ENCODE peak calls at places on chromosomes 5 and 9, in six cellular contexts. A, C, G, D, I and B are unnamed samples.

GRCh38 chr5:33964132-33964531 is 20.4 kb downstream of the SLC45A2 start:
- DNase-seq in A (no peak), C (no peak), G (no peak), D (no peak), I (no peak), B (no peak)

GRCh38 chr5:153623906-153624765 is 133.7 kb downstream of the GRIA1 start:
- DNase-seq in A (no peak), C (no peak), G (no peak), D (no peak), I (no peak), B (no peak)

GRCh38 chr5:91129748-91130147 is 253.4 kb downstream of the ARRDC3 start:
- DNase-seq in A (no peak), C (no peak), G (no peak), D (no peak), I (no peak), B (no peak)

GRCh38 chr9:34686231-34686630 is 4.8 kb downstream of the CCL19 start:
- DNase-seq in A (no peak), C (no peak), G (no peak), D (peak), I (no peak), B (no peak)

GRCh38 chr5:86885011-86885410 is 267.3 kb downstream of the COX7C start:
- DNase-seq in A (no peak), C (no peak), G (no peak), D (no peak), I (no peak), B (no peak)

GRCh38 chr9:68991457-68991856 is 22.5 kb downstream of the PRKACG start:
- DNase-seq in A (no peak), C (no peak), G (no peak), D (no peak), I (no peak), B (no peak)

GRCh38 chr5:43019615-43020293 is 20.4 kb downstream of the ANXA2R start:
- DNase-seq in A (peak), C (peak), G (no peak), D (no peak), I (peak), B (no peak)

GRCh38 chr9:80560976-80561375 is 989.2 kb downstream of the TLE4 start:
- DNase-seq in A (no peak), C (no peak), G (no peak), D (no peak), I (no peak), B (no peak)

GRCh38 chr5:169577966-169578365 is 5.6 kb upstream of the SPDL1 start:
- DNase-seq in A (no peak), C (no peak), G (no peak), D (no peak), I (no peak), B (no peak)

GRCh38 chr5:95993776-95994175 is 32.1 kb upstream of the ELL2 start:
- DNase-seq in A (no peak), C (no peak), G (no peak), D (no peak), I (no peak), B (no peak)

GRCh38 chr9:84170521-84171141 is 169.9 kb downstream of the SLC28A3 start:
- DNase-seq in A (peak), C (peak), G (peak), D (peak), I (peak), B (no peak)

GRCh38 chr9:131358438-131359029 is 35.4 kb upstream of the PRRC2B start:
- DNase-seq in A (peak), C (no peak), G (no peak), D (no peak), I (no peak), B (no peak)

GRCh38 chr9:114170792-114171461 is 15.6 kb downstream of the COL27A1 start:
- DNase-seq in A (peak), C (peak), G (no peak), D (no peak), I (no peak), B (no peak)

GRCh38 chr5:68271124-68271523 is 55.6 kb downstream of the PIK3R1 start:
- DNase-seq in A (no peak), C (no peak), G (no peak), D (no peak), I (no peak), B (no peak)

GRCh38 chr9:131660466-131661405 is 79.1 kb downstream of the RAPGEF1 start:
- DNase-seq in A (no peak), C (peak), G (no peak), D (no peak), I (no peak), B (no peak)

GRCh38 chr5:124355928-124356327 is 390.5 kb downstream of the ZNF608 start:
- DNase-seq in A (no peak), C (no peak), G (no peak), D (no peak), I (no peak), B (no peak)

GRCh38 chr5:37495210-37495609 is 116.1 kb downstream of the WDR70 start:
- DNase-seq in A (no peak), C (no peak), G (no peak), D (no peak), I (no peak), B (no peak)

GRCh38 chr5:3200356-3200755 is 395.3 kb upstream of the IRX1 start:
- DNase-seq in A (no peak), C (no peak), G (no peak), D (no peak), I (no peak), B (no peak)

GRCh38 chr9:129242191-129242953 is 64.3 kb upstream of the IER5L start:
- DNase-seq in A (peak), C (peak), G (no peak), D (peak), I (no peak), B (no peak)

GRCh38 chr5:110258460-110258859 is 468.0 kb downstream of the TMEM232 start:
- DNase-seq in A (no peak), C (no peak), G (no peak), D (no peak), I (no peak), B (no peak)

GRCh38 chr5:116864157-116864837 is 289.7 kb upstream of the SEMA6A start:
- DNase-seq in A (no peak), C (no peak), G (no peak), D (no peak), I (no peak), B (no peak)

GRCh38 chr9:36332006-36332405 is 68.1 kb downstream of the RNF38 start:
- DNase-seq in A (no peak), C (no peak), G (no peak), D (no peak), I (no peak), B (no peak)

GRCh38 chr9:21413089-21414023 is 4.4 kb downstream of the IFNA8 start:
- DNase-seq in A (no peak), C (no peak), G (no peak), D (no peak), I (no peak), B (no peak)

GRCh38 chr5:56734066-56734766 is 81.1 kb upstream of the MAP3K1 start:
- DNase-seq in A (no peak), C (no peak), G (no peak), D (no peak), I (no peak), B (no peak)

DNA sequence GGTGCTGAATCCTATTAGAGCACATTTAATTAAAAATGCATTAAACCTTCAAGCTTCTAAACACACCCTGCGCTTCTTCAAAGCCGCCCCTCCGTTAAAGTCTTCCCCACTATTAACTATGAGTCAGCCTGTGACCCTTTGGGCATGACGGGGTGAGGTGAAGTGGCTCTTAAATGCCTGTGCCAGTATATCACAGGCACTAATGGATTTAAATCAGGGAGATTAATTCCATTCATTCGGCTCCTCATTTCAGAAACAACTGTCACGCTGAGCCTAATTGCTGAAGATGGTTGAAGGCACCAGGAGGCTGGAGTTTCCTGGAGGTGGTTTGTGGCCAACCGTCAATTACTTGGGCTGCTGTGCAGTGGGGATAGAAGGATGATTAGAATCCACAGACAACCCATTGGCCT is 192.6 kb upstream of the MSX2 start:
- DNase-seq in A (no peak), C (no peak), G (no peak), D (no peak), I (no peak), B (no peak)
- H3K27ac ChIP-seq in A (no peak), C (no peak), G (no peak), D (no peak), I (no peak), B (no peak)

GRCh38 chr9:109520475-109521132 is 22.5 kb upstream of the PTPN3 start:
- DNase-seq in A (no peak), C (peak), G (peak), D (peak), I (peak), B (peak)
- TF ChIP-seq CTCF in A (peak), C (peak), G (peak), D (peak), I (peak), B (peak)

DNA sequence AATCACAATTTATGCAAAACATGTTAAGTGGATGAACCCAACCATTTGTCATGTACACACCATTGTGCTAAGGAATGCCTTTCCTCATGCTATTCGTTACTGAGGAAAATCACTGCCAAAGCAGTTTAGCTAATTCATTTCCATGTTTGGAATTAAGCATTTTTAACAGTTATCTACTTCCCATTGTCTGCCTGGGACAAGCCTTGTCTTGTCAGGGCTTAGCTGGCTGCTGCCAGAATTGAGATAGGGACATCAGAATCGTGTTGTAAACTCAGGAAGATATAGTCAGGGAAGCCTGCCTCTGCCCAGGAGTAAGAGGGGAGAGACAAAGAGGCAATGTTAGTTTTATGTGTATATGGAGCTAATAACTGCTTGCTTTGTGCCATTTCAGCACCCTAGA is 129.4 kb upstream of the MEF2C start:
- DNase-seq in A (no peak), C (no peak), G (no peak), D (no peak), I (no peak), B (no peak)
- H3K27ac ChIP-seq in A (no peak), C (no peak), G (no peak), D (no peak), I (no peak), B (no peak)

GRCh38 chr5:140358738-140359310 is 1.2 kb upstream of the SLC4A9 start:
- DNase-seq in A (no peak), C (no peak), G (no peak), D (no peak), I (no peak), B (no peak)
- TF ChIP-seq CTCF in A (no peak), C (peak), G (no peak), D (peak), I (no peak), B (no peak)